ENCODE peak calls at places on chromosomes 16 and 17, in six cellular contexts. W is A549, E is K562, F is GM12878, M is endothelial cell of umbilical vein, A is HepG2. C is an unnamed sample.

GRCh38 chr16:168424-168823 is 2.6 kb downstream of the HBM start:
- DNase-seq in A (no peak), M (no peak), F (no peak), W (no peak), E (no peak), C (no peak)

GRCh38 chr16:27426423-27427408 is 24.7 kb downstream of the IL21R start:
- DNase-seq in A (peak), F (peak), W (no peak), M (peak), E (peak), C (peak)

GRCh38 chr17:38881600-38882191 is 11.8 kb downstream of the LASP1 start:
- DNase-seq in A (no peak), E (peak), W (no peak), F (no peak), M (peak), C (peak)

GRCh38 chr16:20383106-20384029 is 21.2 kb downstream of the PDILT start:
- DNase-seq in A (peak), F (no peak), W (peak), E (peak), M (peak), C (peak)

GRCh38 chr16:6021544-6021943 is 923.9 kb upstream of the EEF2KMT start:
- DNase-seq in F (no peak), A (no peak), W (no peak), E (no peak), M (no peak), C (no peak)

GRCh38 chr16:77564791-77565390 is 130.1 kb upstream of the ADAMTS18 start:
- DNase-seq in F (no peak), A (no peak), W (no peak), M (peak), E (no peak), C (no peak)

GRCh38 chr17:41976142-41976768 is 9.7 kb downstream of the CNP start:
- DNase-seq in E (no peak), A (no peak), W (no peak), F (no peak), M (no peak), C (no peak)

GRCh38 chr16:14284371-14284770 is 213.3 kb downstream of the MRTFB start:
- DNase-seq in A (no peak), E (no peak), W (no peak), F (no peak), M (no peak), C (no peak)

GRCh38 chr16:26765087-26765486 is 301.6 kb upstream of the C16orf82 start:
- DNase-seq in W (peak), M (no peak), A (peak), E (peak), F (no peak), C (peak)

GRCh38 chr17:40884708-40885512 is at the start of gene KRT20:
- DNase-seq in M (no peak), E (no peak), W (peak), F (no peak), A (no peak), C (no peak)

GRCh38 chr17:1484586-1485310 is 7.7 kb downstream of the MYO1C start:
- DNase-seq in W (peak), M (peak), F (peak), E (peak), A (peak), C (peak)

GRCh38 chr17:65987988-65988387 is 203.9 kb downstream of the CEP112 start:
- DNase-seq in M (peak), W (peak), E (peak), A (peak), F (peak), C (peak)

GRCh38 chr16:89116341-89117238 is 22.9 kb downstream of the ACSF3 start:
- DNase-seq in W (no peak), A (no peak), F (no peak), E (no peak), M (no peak), C (no peak)

GRCh38 chr16:17470002-17470870 is 524 bp downstream of the XYLT1 start:
- DNase-seq in E (no peak), A (no peak), W (peak), M (no peak), F (no peak), C (peak)

GRCh38 chr17:48539177-48539576 is 5.7 kb downstream of the HOXB2 start:
- DNase-seq in A (no peak), M (no peak), E (no peak), W (no peak), F (no peak), C (no peak)

GRCh38 chr17:28908640-28909098 is 5.8 kb upstream of the DHRS13 start:
- DNase-seq in A (peak), E (no peak), M (peak), W (no peak), F (no peak), C (no peak)

GRCh38 chr16:3038256-3038655 is 1.5 kb upstream of the BICDL2 start:
- DNase-seq in A (peak), F (no peak), M (no peak), W (no peak), E (no peak), C (no peak)

GRCh38 chr17:68351395-68351794 is 60.1 kb downstream of the ARSG start:
- DNase-seq in E (peak), F (no peak), A (no peak), M (no peak), W (no peak), C (no peak)

GRCh38 chr16:17364319-17365210 is 106.2 kb downstream of the XYLT1 start:
- DNase-seq in F (no peak), M (no peak), E (no peak), A (no peak), W (no peak), C (peak)

GRCh38 chr16:74651841-74652240 is 14.8 kb downstream of the RFWD3 start:
- DNase-seq in W (no peak), M (no peak), E (no peak), A (no peak), F (no peak), C (no peak)

GRCh38 chr16:24906901-24907300 is 61.1 kb downstream of the SLC5A11 start:
- DNase-seq in W (no peak), A (no peak), M (no peak), F (no peak), E (no peak), C (no peak)

GRCh38 chr16:53518550-53519416 is 15.8 kb upstream of the AKTIP start:
- DNase-seq in F (peak), M (peak), A (no peak), W (no peak), E (peak), C (peak)

GRCh38 chr17:55295411-55296170 is 30.8 kb downstream of the HLF start:
- DNase-seq in M (peak), F (no peak), E (peak), A (peak), W (peak), C (peak)

GRCh38 chr17:74295625-74296547 is 21.9 kb downstream of the DNAI2 start:
- DNase-seq in F (no peak), M (no peak), E (peak), A (no peak), W (no peak), C (no peak)

GRCh38 chr16:3431779-3432219 is 11.5 kb downstream of the ZNF597 start:
- DNase-seq in W (no peak), M (no peak), F (no peak), E (peak), A (no peak), C (peak)

GRCh38 chr16:10151718-10152117 is 30.5 kb downstream of the GRIN2A start:
- DNase-seq in A (no peak), W (no peak), M (no peak), F (no peak), E (no peak), C (no peak)

GRCh38 chr17:41917957-41918391 is 777 bp downstream of the ACLY start:
- DNase-seq in E (peak), A (no peak), W (no peak), M (peak), F (no peak), C (peak)

GRCh38 chr17:4582101-4582501 is 2.2 kb upstream of the SMTNL2 start:
- DNase-seq in F (no peak), W (no peak), A (no peak), E (no peak), M (no peak), C (no peak)

GRCh38 chr17:72396121-72396520 is 275.3 kb downstream of the SOX9 start:
- DNase-seq in M (no peak), F (no peak), W (no peak), E (no peak), A (no peak), C (no peak)

GRCh38 chr16:14635394-14636145 is 2.8 kb downstream of the BFAR start:
- DNase-seq in A (no peak), W (no peak), M (no peak), E (no peak), F (no peak), C (no peak)

GRCh38 chr17:83199500-83200201 is 120.2 kb downstream of the METRNL start:
- DNase-seq in F (no peak), M (no peak), A (no peak), E (no peak), W (no peak), C (peak)

GRCh38 chr16:10282367-10282766 is 100.1 kb upstream of the GRIN2A start:
- DNase-seq in W (no peak), E (peak), F (no peak), M (no peak), A (no peak), C (no peak)

GRCh38 chr17:78774956-78775571 is 7.0 kb downstream of the CYTH1 start:
- DNase-seq in A (no peak), E (no peak), F (no peak), W (no peak), M (no peak), C (peak)

GRCh38 chr16:2295056-2295798 is 27.3 kb upstream of the RNPS1 start:
- DNase-seq in A (no peak), E (no peak), W (no peak), F (peak), M (no peak), C (peak)

GRCh38 chr16:1019234-1019933 is 37.8 kb downstream of the SOX8 start:
- DNase-seq in M (no peak), E (no peak), W (no peak), F (no peak), A (no peak), C (no peak)

GRCh38 chr16:74727903-74728302 is 27.2 kb upstream of the MLKL start:
- DNase-seq in E (no peak), F (no peak), W (no peak), A (no peak), M (no peak), C (no peak)

DNA sequence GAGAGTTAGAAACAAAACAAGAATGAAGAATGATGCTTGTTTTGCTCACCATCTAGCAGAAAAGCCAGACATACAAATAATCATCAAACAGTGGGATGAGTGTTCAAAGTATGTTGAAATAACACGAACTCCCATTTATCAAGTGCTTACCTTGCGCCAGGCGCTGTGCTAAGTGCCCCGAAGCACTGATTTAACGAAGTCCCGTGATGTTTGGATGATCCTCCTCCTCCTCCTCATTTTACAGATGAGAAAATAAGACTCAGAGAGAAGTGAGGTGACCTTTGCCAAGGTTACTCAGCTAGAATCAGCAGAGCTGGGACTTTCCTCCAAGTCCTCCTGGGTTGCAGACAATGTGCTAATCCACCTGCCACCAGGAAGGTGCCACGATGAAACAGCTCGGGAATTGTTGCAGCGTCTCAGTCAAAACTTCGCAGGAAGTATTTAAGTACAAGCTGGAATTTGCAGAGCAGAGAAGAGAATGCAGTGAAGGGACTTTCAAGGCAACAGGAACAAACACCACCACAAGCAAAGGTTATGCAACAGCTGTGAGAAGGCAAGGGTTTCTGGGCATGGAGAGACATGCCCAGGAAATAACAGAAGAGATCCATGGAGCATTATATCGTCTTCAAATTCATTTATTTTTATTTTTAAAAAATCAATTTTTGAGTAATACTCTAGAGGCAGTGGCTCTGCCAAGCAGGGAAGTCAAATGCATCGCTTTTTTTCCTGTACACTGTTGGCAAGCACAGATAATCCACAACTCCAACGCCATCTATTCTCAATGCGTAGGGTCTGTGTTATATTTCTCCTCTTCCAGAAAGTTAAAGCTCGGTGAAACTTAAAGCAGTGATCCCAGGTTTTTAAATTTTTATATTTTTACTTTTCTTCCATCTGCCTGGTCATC is 11.1 kb downstream of the PRCD start:
- DNase-seq in E (no peak), W (no peak), F (no peak), A (peak), M (peak), C (peak)
- TF ChIP-seq MYC in E (no peak), W (no peak), F (no peak), A (peak), M (no peak), C (peak)

GRCh38 chr17:82001657-82002056 is 21.0 kb downstream of the CENPX start:
- DNase-seq in A (no peak), E (no peak), M (no peak), F (no peak), W (no peak), C (no peak)
- TF ChIP-seq MYC in A (no peak), E (no peak), M (no peak), F (no peak), W (no peak), C (no peak)

GRCh38 chr17:80443916-80444708 is 29.1 kb downstream of the ENDOV start:
- DNase-seq in A (no peak), F (no peak), W (no peak), E (no peak), M (no peak), C (no peak)
- TF ChIP-seq MYC in A (no peak), F (no peak), W (no peak), E (no peak), M (no peak), C (no peak)

DNA sequence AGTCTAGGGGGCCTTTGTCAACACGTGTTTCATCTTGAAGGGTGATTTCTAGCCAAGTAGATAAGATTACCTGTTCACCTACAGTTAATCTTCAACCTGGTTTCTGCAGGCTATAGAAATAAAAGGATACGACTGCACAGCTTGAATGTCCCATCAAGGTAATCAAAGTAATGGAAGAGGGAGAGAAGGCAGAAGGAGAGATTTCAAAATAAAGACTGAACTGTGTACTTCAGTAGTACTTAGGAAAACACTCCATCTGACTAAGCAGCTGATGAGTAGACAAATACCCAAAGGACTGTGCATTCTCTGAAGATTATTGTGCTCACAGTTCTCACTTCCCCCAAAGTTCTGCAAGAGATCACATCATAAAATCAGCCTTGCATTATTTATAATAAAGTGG is 5.8 kb upstream of the RFFL start:
- DNase-seq in A (no peak), M (no peak), E (no peak), F (no peak), W (no peak), C (peak)
- TF ChIP-seq MYC in A (no peak), M (no peak), E (no peak), F (no peak), W (no peak), C (no peak)

DNA sequence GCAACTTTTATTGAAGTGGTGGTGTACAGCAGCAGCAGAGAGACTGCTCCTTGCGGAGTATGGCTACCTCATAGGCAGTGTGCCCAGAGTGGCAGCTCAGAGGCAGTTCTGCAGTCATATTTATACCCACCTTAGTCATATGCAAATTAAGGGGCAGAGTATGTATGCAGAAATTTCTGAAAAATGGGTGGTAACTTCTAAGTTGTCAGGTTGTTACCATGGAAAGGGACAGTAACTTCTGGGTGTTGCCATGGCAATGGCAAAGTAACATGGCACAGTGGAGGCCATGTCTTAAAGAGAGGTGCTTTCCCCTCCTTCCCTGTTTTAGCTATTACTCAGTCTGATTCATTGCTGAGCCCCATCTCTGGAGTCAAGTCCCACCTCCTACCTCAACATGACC is 53.4 kb downstream of the MEOX1 start:
- DNase-seq in W (no peak), M (no peak), F (peak), A (no peak), E (no peak), C (no peak)
- TF ChIP-seq MYC in W (no peak), M (no peak), F (no peak), A (no peak), E (no peak), C (no peak)

GRCh38 chr17:61219460-61219859 is 180.2 kb upstream of the TBX2 start:
- DNase-seq in F (no peak), E (no peak), W (no peak), A (no peak), M (no peak), C (no peak)
- TF ChIP-seq MYC in F (no peak), E (no peak), W (no peak), A (no peak), M (no peak), C (no peak)

DNA sequence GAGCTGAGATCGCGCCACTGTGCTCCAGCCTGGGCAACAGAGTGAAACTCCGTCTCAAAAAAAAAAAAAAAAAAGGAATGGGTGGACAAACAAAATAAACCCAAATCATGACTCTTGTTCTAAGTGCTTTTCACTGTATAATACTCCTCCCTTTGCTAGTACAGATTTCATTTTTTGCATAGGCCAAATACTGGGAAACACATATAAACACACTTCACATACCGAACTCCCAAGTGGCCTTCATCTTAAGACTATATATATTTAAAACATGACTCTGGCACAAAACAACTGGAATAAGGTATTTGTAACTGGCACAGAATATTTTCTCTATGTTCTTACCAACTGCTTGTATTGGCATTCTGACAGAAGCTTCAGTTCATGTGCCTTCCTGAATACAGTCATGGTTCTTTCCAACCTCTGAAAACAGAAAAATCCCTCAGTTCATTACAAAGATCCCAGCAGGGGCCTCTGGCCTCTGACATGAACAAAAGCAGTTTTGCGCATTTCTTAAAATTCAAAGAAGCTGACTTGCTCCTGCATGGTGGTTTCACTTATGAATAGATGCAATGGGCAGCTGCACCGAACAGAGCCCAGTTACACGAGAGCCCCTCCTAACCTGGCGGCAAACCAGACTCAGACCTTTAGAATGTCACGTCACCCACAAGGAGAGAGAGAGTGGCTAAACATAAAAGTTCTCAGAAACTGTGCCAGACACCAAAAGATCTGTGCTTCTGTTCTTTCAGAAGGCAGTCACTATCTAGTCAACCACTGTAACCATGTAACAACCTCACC is 19.1 kb upstream of the COPRS start:
- DNase-seq in M (peak), W (no peak), A (no peak), E (no peak), F (no peak), C (no peak)
- TF ChIP-seq MYC in M (no peak), W (no peak), A (no peak), E (no peak), F (no peak), C (no peak)